ENCODE peak calls at places on chromosomes 7 and 10, in nine cellular contexts. Z, I, A, Y, S, K, R, L and P are unnamed samples.

GRCh38 chr7:12328888-12329770 is 74.5 kb downstream of the VWDE start:
- DNase-seq in L (no peak), R (no peak), A (no peak), S (no peak), Z (no peak), I (no peak), K (no peak), Y (no peak), P (no peak)

GRCh38 chr10:31490858-31491504 is 172.0 kb downstream of the ZEB1 start:
- DNase-seq in R (peak; percentile 85), L (no peak), K (peak; percentile 10), I (no peak), S (peak; percentile 39), Z (no peak), Y (no peak), A (no peak), P (no peak)

GRCh38 chr10:11020026-11020820 is 2.6 kb downstream of the CELF2 start:
- DNase-seq in Y (no peak), I (no peak), L (peak; percentile 50), R (no peak), Z (no peak), A (no peak), K (no peak), S (no peak), P (no peak)

GRCh38 chr7:90892213-90892612 is 296.1 kb downstream of the CDK14 start:
- DNase-seq in L (no peak), R (peak; percentile 48), Z (no peak), A (no peak), I (no peak), S (no peak), K (no peak), Y (no peak), P (no peak)

GRCh38 chr10:1418031-1418550 is 319.2 kb downstream of the ADARB2 start:
- DNase-seq in S (no peak), K (no peak), Y (peak; percentile 72), R (no peak), L (no peak), A (no peak), I (no peak), Z (no peak), P (no peak)

GRCh38 chr10:49653530-49653929 is 25.9 kb upstream of the C10orf53 start:
- DNase-seq in S (no peak), L (no peak), R (no peak), Y (peak; percentile 62), I (no peak), Z (no peak), K (no peak), A (no peak), P (no peak)

GRCh38 chr10:132062181-132062515 is 3.6 kb upstream of the JAKMIP3 start:
- DNase-seq in Z (no peak), Y (peak; percentile 73), R (no peak), L (no peak), S (no peak), K (no peak), A (no peak), I (no peak), P (no peak)

GRCh38 chr7:66183700-66184099 is 21.4 kb upstream of the TPST1 start:
- DNase-seq in I (no peak), Z (no peak), R (peak; percentile 72), Y (no peak), S (peak; percentile 69), K (no peak), A (no peak), L (no peak), P (peak; percentile 59)

GRCh38 chr10:51907342-51907741 is 207.9 kb upstream of the CSTF2T start:
- DNase-seq in A (no peak), S (no peak), R (no peak), L (no peak), Z (no peak), K (no peak), I (no peak), Y (no peak), P (no peak)